ENCODE peak calls at places on chromosome 1, in nine cellular contexts. One of them, this sample, is unnamed.

GRCh38 chr1:10633416-10633815 is 158.7 kb downstream of the PEX14 start:
- DNase-seq in HuH-7: no peak
- DNase-seq in NCI-H2107: no peak
- DNase-seq in NCI-H187: no peak
- DNase-seq in RPMI7951: no peak
- DNase-seq in hepatic stellate cell: no peak
- DNase-seq in stimulated activated CD8-positive, alpha-beta memory T cell treated with anti-CD3 and anti-CD28 coated beads, Interleukin-2, amount 100 ng/mL, for 48 hours: no peak
- DNase-seq in SJCRH30: no peak
- DNase-seq in bronchial epithelial cell: no peak
- DNase-seq in this sample: no peak

GRCh38 chr1:200130552-200130951 is 103.0 kb downstream of the NR5A2 start:
- DNase-seq in hepatic stellate cell: no peak
- DNase-seq in RPMI7951: no peak
- DNase-seq in SJCRH30: no peak
- DNase-seq in bronchial epithelial cell: peak; percentile 66
- DNase-seq in NCI-H187: no peak
- DNase-seq in NCI-H2107: no peak
- DNase-seq in stimulated activated CD8-positive, alpha-beta memory T cell treated with anti-CD3 and anti-CD28 coated beads, Interleukin-2, amount 100 ng/mL, for 48 hours: no peak
- DNase-seq in HuH-7: no peak
- DNase-seq in this sample: no peak

GRCh38 chr1:109802136-109802900 is 38.6 kb upstream of the EPS8L3 start:
- DNase-seq in hepatic stellate cell: no peak
- DNase-seq in HuH-7: no peak
- DNase-seq in stimulated activated CD8-positive, alpha-beta memory T cell treated with anti-CD3 and anti-CD28 coated beads, Interleukin-2, amount 100 ng/mL, for 48 hours: no peak
- DNase-seq in NCI-H2107: no peak
- DNase-seq in bronchial epithelial cell: no peak
- DNase-seq in SJCRH30: no peak
- DNase-seq in NCI-H187: no peak
- DNase-seq in RPMI7951: no peak
- DNase-seq in this sample: no peak

GRCh38 chr1:235960799-235961198 is 94.1 kb upstream of the LYST start:
- DNase-seq in NCI-H187: no peak
- DNase-seq in SJCRH30: no peak
- DNase-seq in RPMI7951: no peak
- DNase-seq in stimulated activated CD8-positive, alpha-beta memory T cell treated with anti-CD3 and anti-CD28 coated beads, Interleukin-2, amount 100 ng/mL, for 48 hours: no peak
- DNase-seq in HuH-7: no peak
- DNase-seq in NCI-H2107: no peak
- DNase-seq in bronchial epithelial cell: peak; percentile 66
- DNase-seq in hepatic stellate cell: no peak
- DNase-seq in this sample: no peak

GRCh38 chr1:110584045-110584444 is 22.1 kb downstream of the KCNA2 start:
- DNase-seq in bronchial epithelial cell: no peak
- DNase-seq in NCI-H2107: no peak
- DNase-seq in stimulated activated CD8-positive, alpha-beta memory T cell treated with anti-CD3 and anti-CD28 coated beads, Interleukin-2, amount 100 ng/mL, for 48 hours: no peak
- DNase-seq in RPMI7951: no peak
- DNase-seq in SJCRH30: no peak
- DNase-seq in HuH-7: no peak
- DNase-seq in hepatic stellate cell: no peak
- DNase-seq in NCI-H187: no peak
- DNase-seq in this sample: no peak

GRCh38 chr1:59601032-59601431 is 213.7 kb upstream of the HOOK1 start:
- DNase-seq in SJCRH30: peak; percentile 99
- DNase-seq in HuH-7: no peak
- DNase-seq in bronchial epithelial cell: no peak
- DNase-seq in NCI-H187: no peak
- DNase-seq in NCI-H2107: no peak
- DNase-seq in hepatic stellate cell: no peak
- DNase-seq in RPMI7951: peak; percentile 97
- DNase-seq in stimulated activated CD8-positive, alpha-beta memory T cell treated with anti-CD3 and anti-CD28 coated beads, Interleukin-2, amount 100 ng/mL, for 48 hours: no peak
- DNase-seq in this sample: no peak

GRCh38 chr1:38243106-38243505 is 196.5 kb upstream of the POU3F1 start:
- DNase-seq in HuH-7: no peak
- DNase-seq in hepatic stellate cell: no peak
- DNase-seq in NCI-H2107: no peak
- DNase-seq in SJCRH30: peak; percentile 14
- DNase-seq in RPMI7951: peak; percentile 19
- DNase-seq in NCI-H187: no peak
- DNase-seq in bronchial epithelial cell: peak; percentile 29
- DNase-seq in stimulated activated CD8-positive, alpha-beta memory T cell treated with anti-CD3 and anti-CD28 coated beads, Interleukin-2, amount 100 ng/mL, for 48 hours: no peak
- DNase-seq in this sample: no peak

GRCh38 chr1:111948209-111949131 is 41.0 kb downstream of the KCND3 start:
- DNase-seq in HuH-7: no peak
- DNase-seq in RPMI7951: peak; percentile 52
- DNase-seq in stimulated activated CD8-positive, alpha-beta memory T cell treated with anti-CD3 and anti-CD28 coated beads, Interleukin-2, amount 100 ng/mL, for 48 hours: no peak
- DNase-seq in SJCRH30: peak; percentile 52
- DNase-seq in bronchial epithelial cell: peak; percentile 86
- DNase-seq in hepatic stellate cell: no peak
- DNase-seq in NCI-H187: peak; percentile 71
- DNase-seq in NCI-H2107: peak; percentile 39
- DNase-seq in this sample: peak; percentile 96

GRCh38 chr1:19460535-19461351 is 24.6 kb downstream of the CAPZB start:
- DNase-seq in NCI-H187: no peak
- DNase-seq in NCI-H2107: no peak
- DNase-seq in HuH-7: no peak
- DNase-seq in SJCRH30: peak; percentile 29
- DNase-seq in RPMI7951: no peak
- DNase-seq in stimulated activated CD8-positive, alpha-beta memory T cell treated with anti-CD3 and anti-CD28 coated beads, Interleukin-2, amount 100 ng/mL, for 48 hours: no peak
- DNase-seq in hepatic stellate cell: no peak
- DNase-seq in bronchial epithelial cell: no peak
- DNase-seq in this sample: no peak

GRCh38 chr1:44090409-44091252 is 28.0 kb upstream of the KLF17 start:
- DNase-seq in RPMI7951: no peak
- DNase-seq in NCI-H2107: no peak
- DNase-seq in bronchial epithelial cell: no peak
- DNase-seq in NCI-H187: no peak
- DNase-seq in hepatic stellate cell: no peak
- DNase-seq in SJCRH30: peak; percentile 23
- DNase-seq in stimulated activated CD8-positive, alpha-beta memory T cell treated with anti-CD3 and anti-CD28 coated beads, Interleukin-2, amount 100 ng/mL, for 48 hours: no peak
- DNase-seq in HuH-7: no peak
- DNase-seq in this sample: no peak

GRCh38 chr1:170073893-170074249 is 624 bp downstream of the KIFAP3 start:
- DNase-seq in RPMI7951: no peak
- DNase-seq in hepatic stellate cell: no peak
- DNase-seq in bronchial epithelial cell: peak; percentile 3
- DNase-seq in SJCRH30: no peak
- DNase-seq in NCI-H2107: no peak
- DNase-seq in stimulated activated CD8-positive, alpha-beta memory T cell treated with anti-CD3 and anti-CD28 coated beads, Interleukin-2, amount 100 ng/mL, for 48 hours: no peak
- DNase-seq in HuH-7: no peak
- DNase-seq in NCI-H187: no peak
- DNase-seq in this sample: no peak